ENCODE peak calls at places on chromosomes 12 and 14, in ten cellular contexts. One of them, this sample, is unnamed.

GRCh38 chr14:102901633-102902032 is 20.8 kb upstream of the AMN start:
- DNase-seq in GM23248: no peak
- DNase-seq in esophagus muscularis mucosa: no peak
- DNase-seq in fibroblast of lung: no peak
- DNase-seq in heart left ventricle: no peak
- DNase-seq in A549: no peak
- DNase-seq in CD8-positive, alpha-beta memory T cell: peak; percentile 25
- DNase-seq in PC-9: no peak
- DNase-seq in CD4-positive, alpha-beta T cell: no peak
- DNase-seq in lung: no peak
- DNase-seq in this sample: no peak

GRCh38 chr12:47017901-47018479 is 61.4 kb upstream of the PCED1B start:
- DNase-seq in CD4-positive, alpha-beta T cell: no peak
- DNase-seq in lung: no peak
- DNase-seq in A549: peak; percentile 22
- DNase-seq in fibroblast of lung: no peak
- DNase-seq in GM23248: peak; percentile 67
- DNase-seq in esophagus muscularis mucosa: no peak
- DNase-seq in PC-9: peak; percentile 79
- DNase-seq in CD8-positive, alpha-beta memory T cell: no peak
- DNase-seq in heart left ventricle: no peak
- DNase-seq in this sample: no peak

GRCh38 chr14:95107711-95108110 is 49.6 kb downstream of the DICER1 start:
- DNase-seq in heart left ventricle: no peak
- DNase-seq in esophagus muscularis mucosa: no peak
- DNase-seq in lung: no peak
- DNase-seq in CD8-positive, alpha-beta memory T cell: no peak
- DNase-seq in fibroblast of lung: no peak
- DNase-seq in PC-9: no peak
- DNase-seq in GM23248: no peak
- DNase-seq in CD4-positive, alpha-beta T cell: no peak
- DNase-seq in A549: no peak
- DNase-seq in this sample: no peak

GRCh38 chr12:23906329-23906728 is 43.1 kb downstream of the SOX5 start:
- DNase-seq in GM23248: peak; percentile 9
- DNase-seq in fibroblast of lung: peak; percentile 6
- DNase-seq in heart left ventricle: no peak
- DNase-seq in esophagus muscularis mucosa: no peak
- DNase-seq in PC-9: no peak
- DNase-seq in CD4-positive, alpha-beta T cell: no peak
- DNase-seq in A549: no peak
- DNase-seq in CD8-positive, alpha-beta memory T cell: no peak
- DNase-seq in lung: no peak
- DNase-seq in this sample: no peak

GRCh38 chr14:53295985-53296582 is 143.0 kb upstream of the DDHD1 start:
- DNase-seq in CD4-positive, alpha-beta T cell: no peak
- DNase-seq in heart left ventricle: no peak
- DNase-seq in PC-9: no peak
- DNase-seq in lung: no peak
- DNase-seq in A549: peak; percentile 9
- DNase-seq in CD8-positive, alpha-beta memory T cell: peak; percentile 19
- DNase-seq in fibroblast of lung: peak; percentile 69
- DNase-seq in GM23248: peak; percentile 52
- DNase-seq in esophagus muscularis mucosa: no peak
- DNase-seq in this sample: no peak

GRCh38 chr14:95480109-95480886 is 36.2 kb downstream of the SYNE3 start:
- DNase-seq in fibroblast of lung: peak; percentile 71
- DNase-seq in CD8-positive, alpha-beta memory T cell: no peak
- DNase-seq in CD4-positive, alpha-beta T cell: no peak
- DNase-seq in PC-9: no peak
- DNase-seq in heart left ventricle: peak; percentile 50
- DNase-seq in GM23248: peak; percentile 91
- DNase-seq in lung: peak; percentile 41
- DNase-seq in A549: no peak
- DNase-seq in esophagus muscularis mucosa: no peak
- DNase-seq in this sample: no peak

GRCh38 chr12:85029456-85029855 is 6.6 kb downstream of the TSPAN19 start:
- DNase-seq in lung: no peak
- DNase-seq in esophagus muscularis mucosa: no peak
- DNase-seq in CD8-positive, alpha-beta memory T cell: peak; percentile 5
- DNase-seq in GM23248: peak; percentile 72
- DNase-seq in PC-9: no peak
- DNase-seq in A549: peak; percentile 16
- DNase-seq in heart left ventricle: no peak
- DNase-seq in CD4-positive, alpha-beta T cell: no peak
- DNase-seq in fibroblast of lung: peak; percentile 59
- DNase-seq in this sample: no peak

GRCh38 chr14:90632451-90632850 is 183.8 kb downstream of the TTC7B start:
- DNase-seq in lung: no peak
- DNase-seq in heart left ventricle: no peak
- DNase-seq in CD8-positive, alpha-beta memory T cell: no peak
- DNase-seq in esophagus muscularis mucosa: no peak
- DNase-seq in GM23248: no peak
- DNase-seq in fibroblast of lung: no peak
- DNase-seq in PC-9: no peak
- DNase-seq in A549: no peak
- DNase-seq in CD4-positive, alpha-beta T cell: no peak
- DNase-seq in this sample: no peak

GRCh38 chr12:459430-460258 is at the start of gene B4GALNT3:
- DNase-seq in esophagus muscularis mucosa: no peak
- DNase-seq in CD8-positive, alpha-beta memory T cell: peak; percentile 26
- DNase-seq in CD4-positive, alpha-beta T cell: peak; percentile 44
- DNase-seq in GM23248: peak; percentile 62
- DNase-seq in PC-9: no peak
- DNase-seq in A549: peak; percentile 56
- DNase-seq in fibroblast of lung: no peak
- DNase-seq in lung: peak; percentile 71
- DNase-seq in heart left ventricle: peak; percentile 50
- DNase-seq in this sample: peak; percentile 83

GRCh38 chr12:84912191-84913142 is at the start of gene SLC6A15:
- DNase-seq in CD8-positive, alpha-beta memory T cell: no peak
- DNase-seq in A549: peak; percentile 53
- DNase-seq in esophagus muscularis mucosa: no peak
- DNase-seq in lung: no peak
- DNase-seq in PC-9: no peak
- DNase-seq in GM23248: peak; percentile 93
- DNase-seq in CD4-positive, alpha-beta T cell: no peak
- DNase-seq in fibroblast of lung: peak; percentile 93
- DNase-seq in heart left ventricle: peak; percentile 5
- DNase-seq in this sample: no peak

GRCh38 chr14:104387000-104387384 is 192.6 kb upstream of the C14orf180 start:
- DNase-seq in CD4-positive, alpha-beta T cell: peak; percentile 25
- DNase-seq in A549: no peak
- DNase-seq in heart left ventricle: no peak
- DNase-seq in GM23248: no peak
- DNase-seq in esophagus muscularis mucosa: no peak
- DNase-seq in CD8-positive, alpha-beta memory T cell: no peak
- DNase-seq in PC-9: no peak
- DNase-seq in fibroblast of lung: no peak
- DNase-seq in lung: no peak
- DNase-seq in this sample: no peak

GRCh38 chr12:52436000-52436827 is 2.0 kb upstream of the KRT75 start:
- DNase-seq in CD8-positive, alpha-beta memory T cell: no peak
- DNase-seq in fibroblast of lung: no peak
- DNase-seq in lung: no peak
- DNase-seq in GM23248: peak; percentile 56
- DNase-seq in A549: no peak
- DNase-seq in esophagus muscularis mucosa: no peak
- DNase-seq in CD4-positive, alpha-beta T cell: no peak
- DNase-seq in heart left ventricle: no peak
- DNase-seq in PC-9: peak; percentile 95
- DNase-seq in this sample: no peak

DNA sequence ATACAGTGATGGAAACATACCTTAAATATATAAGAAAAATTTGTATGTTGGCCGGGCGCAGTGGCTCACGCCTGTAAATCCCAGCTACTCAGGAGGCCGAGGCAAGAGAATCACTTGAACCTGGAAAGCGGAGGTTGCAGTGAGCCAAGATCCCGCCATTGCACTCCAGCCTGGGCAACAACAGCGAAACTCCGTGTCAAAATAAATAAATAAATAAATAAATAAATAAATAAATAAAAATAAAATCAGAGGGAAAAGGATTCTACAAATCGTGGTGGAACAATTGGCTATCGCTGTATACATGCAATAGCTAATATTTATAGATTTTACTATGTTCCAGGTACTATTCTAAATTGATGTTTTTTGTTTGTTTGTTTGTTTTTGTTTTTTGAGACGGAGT is 1.7 kb upstream of the ATF7 start:
- DNase-seq in esophagus muscularis mucosa: peak; percentile 79
- DNase-seq in PC-9: no peak
- DNase-seq in fibroblast of lung: no peak
- DNase-seq in CD4-positive, alpha-beta T cell: no peak
- DNase-seq in lung: no peak
- DNase-seq in CD8-positive, alpha-beta memory T cell: no peak
- DNase-seq in A549: no peak
- DNase-seq in heart left ventricle: no peak
- DNase-seq in GM23248: no peak
- DNase-seq in this sample: no peak
- H3K27ac ChIP-seq in esophagus muscularis mucosa: no peak overlapping the region
- H3K27ac ChIP-seq in PC-9: no peak overlapping the region
- H3K27ac ChIP-seq in fibroblast of lung: no peak overlapping the region
- H3K27ac ChIP-seq in CD4-positive, alpha-beta T cell: no peak overlapping the region
- H3K27ac ChIP-seq in lung: no peak overlapping the region
- H3K27ac ChIP-seq in CD8-positive, alpha-beta memory T cell: no peak overlapping the region
- H3K27ac ChIP-seq in A549: no peak overlapping the region
- H3K27ac ChIP-seq in heart left ventricle: no peak overlapping the region
- H3K27ac ChIP-seq in GM23248: no peak overlapping the region
- H3K27ac ChIP-seq in this sample: no peak overlapping the region

GRCh38 chr12:4278582-4278939 is 5.0 kb downstream of the CCND2 start:
- DNase-seq in fibroblast of lung: peak; percentile 41
- DNase-seq in A549: no peak
- DNase-seq in GM23248: no peak
- DNase-seq in lung: peak; percentile 84
- DNase-seq in PC-9: no peak
- DNase-seq in CD4-positive, alpha-beta T cell: no peak
- DNase-seq in CD8-positive, alpha-beta memory T cell: no peak
- DNase-seq in heart left ventricle: peak; percentile 64
- DNase-seq in esophagus muscularis mucosa: peak; percentile 92
- DNase-seq in this sample: no peak

GRCh38 chr12:4277205-4277543 is 3.6 kb downstream of the CCND2 start:
- DNase-seq in CD4-positive, alpha-beta T cell: no peak
- DNase-seq in A549: no peak
- DNase-seq in PC-9: no peak
- DNase-seq in CD8-positive, alpha-beta memory T cell: no peak
- DNase-seq in GM23248: no peak
- DNase-seq in lung: no peak
- DNase-seq in esophagus muscularis mucosa: no peak
- DNase-seq in fibroblast of lung: no peak
- DNase-seq in heart left ventricle: no peak
- DNase-seq in this sample: no peak

GRCh38 chr12:4279120-4279690 is 5.6 kb downstream of the CCND2 start:
- DNase-seq in fibroblast of lung: no peak
- DNase-seq in lung: no peak
- DNase-seq in heart left ventricle: no peak
- DNase-seq in CD4-positive, alpha-beta T cell: no peak
- DNase-seq in PC-9: no peak
- DNase-seq in GM23248: no peak
- DNase-seq in CD8-positive, alpha-beta memory T cell: no peak
- DNase-seq in A549: no peak
- DNase-seq in esophagus muscularis mucosa: peak; percentile 81
- DNase-seq in this sample: no peak

GRCh38 chr12:4276524-4277204 is 3.1 kb downstream of the CCND2 start:
- DNase-seq in heart left ventricle: peak; percentile 90
- DNase-seq in GM23248: peak; percentile 80
- DNase-seq in PC-9: peak; percentile 57
- DNase-seq in lung: peak; percentile 93
- DNase-seq in CD4-positive, alpha-beta T cell: peak; percentile 82
- DNase-seq in A549: peak; percentile 76
- DNase-seq in fibroblast of lung: peak; percentile 95
- DNase-seq in esophagus muscularis mucosa: peak; percentile 95
- DNase-seq in CD8-positive, alpha-beta memory T cell: peak; percentile 83
- DNase-seq in this sample: peak; percentile 77

GRCh38 chr12:4277856-4278581 is 4.5 kb downstream of the CCND2 start:
- DNase-seq in CD4-positive, alpha-beta T cell: no peak
- DNase-seq in GM23248: no peak
- DNase-seq in PC-9: no peak
- DNase-seq in lung: no peak
- DNase-seq in A549: no peak
- DNase-seq in esophagus muscularis mucosa: peak; percentile 57
- DNase-seq in heart left ventricle: peak; percentile 41
- DNase-seq in fibroblast of lung: no peak
- DNase-seq in CD8-positive, alpha-beta memory T cell: no peak
- DNase-seq in this sample: no peak
- H3K27ac ChIP-seq in CD4-positive, alpha-beta T cell: peak overlapping the region; percentile 29
- H3K27ac ChIP-seq in GM23248: no peak overlapping the region
- H3K27ac ChIP-seq in PC-9: no peak overlapping the region
- H3K27ac ChIP-seq in lung: peak overlapping the region; percentile 63
- H3K27ac ChIP-seq in A549: no peak overlapping the region
- H3K27ac ChIP-seq in esophagus muscularis mucosa: peak overlapping the region; percentile 40
- H3K27ac ChIP-seq in heart left ventricle: peak overlapping the region; percentile 92
- H3K27ac ChIP-seq in fibroblast of lung: no peak overlapping the region
- H3K27ac ChIP-seq in CD8-positive, alpha-beta memory T cell: no peak overlapping the region
- H3K27ac ChIP-seq in this sample: no peak overlapping the region

DNA sequence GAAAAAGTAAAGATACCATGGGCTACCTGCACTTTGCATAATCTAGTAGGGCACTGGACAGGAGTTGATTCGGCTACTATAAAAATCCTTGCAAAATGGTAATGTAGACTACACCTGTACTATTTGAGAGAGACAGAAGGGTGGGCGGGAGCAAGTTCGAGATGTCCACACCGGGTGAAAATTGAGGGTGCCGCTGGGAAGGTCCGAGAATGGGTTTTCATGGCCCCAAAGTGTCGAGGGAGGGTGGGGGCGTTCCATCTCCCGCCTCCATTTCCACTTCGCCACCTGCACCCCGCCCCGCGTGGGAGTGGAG is 648 bp downstream of the SNX6 start:
- DNase-seq in GM23248: no peak
- DNase-seq in heart left ventricle: no peak
- DNase-seq in fibroblast of lung: no peak
- DNase-seq in CD4-positive, alpha-beta T cell: no peak
- DNase-seq in PC-9: no peak
- DNase-seq in lung: no peak
- DNase-seq in CD8-positive, alpha-beta memory T cell: peak; percentile 5
- DNase-seq in A549: no peak
- DNase-seq in esophagus muscularis mucosa: no peak
- DNase-seq in this sample: no peak
- H3K27ac ChIP-seq in GM23248: peak overlapping the region; percentile 58
- H3K27ac ChIP-seq in heart left ventricle: peak overlapping the region; percentile 98
- H3K27ac ChIP-seq in fibroblast of lung: peak overlapping the region; percentile 94
- H3K27ac ChIP-seq in CD4-positive, alpha-beta T cell: peak overlapping the region; percentile 89
- H3K27ac ChIP-seq in PC-9: peak overlapping the region; percentile 34
- H3K27ac ChIP-seq in lung: peak overlapping the region; percentile 94
- H3K27ac ChIP-seq in CD8-positive, alpha-beta memory T cell: peak overlapping the region; percentile 95
- H3K27ac ChIP-seq in A549: peak overlapping the region; percentile 98
- H3K27ac ChIP-seq in esophagus muscularis mucosa: peak overlapping the region; percentile 95
- H3K27ac ChIP-seq in this sample: peak overlapping the region; percentile 98

GRCh38 chr12:56358836-56359532 is 923 bp downstream of the STAT2 start:
- DNase-seq in esophagus muscularis mucosa: no peak
- DNase-seq in CD8-positive, alpha-beta memory T cell: no peak
- DNase-seq in CD4-positive, alpha-beta T cell: no peak
- DNase-seq in fibroblast of lung: peak; percentile 89
- DNase-seq in GM23248: peak; percentile 90
- DNase-seq in A549: no peak
- DNase-seq in heart left ventricle: no peak
- DNase-seq in PC-9: peak; percentile 62
- DNase-seq in lung: no peak
- DNase-seq in this sample: no peak
- H3K27ac ChIP-seq in esophagus muscularis mucosa: peak overlapping the region; percentile 93
- H3K27ac ChIP-seq in CD8-positive, alpha-beta memory T cell: peak overlapping the region; percentile 91
- H3K27ac ChIP-seq in CD4-positive, alpha-beta T cell: no peak overlapping the region
- H3K27ac ChIP-seq in fibroblast of lung: peak overlapping the region; percentile 96
- H3K27ac ChIP-seq in GM23248: peak overlapping the region; percentile 81
- H3K27ac ChIP-seq in A549: peak overlapping the region; percentile 89
- H3K27ac ChIP-seq in heart left ventricle: peak overlapping the region; percentile 94
- H3K27ac ChIP-seq in PC-9: peak overlapping the region; percentile 61
- H3K27ac ChIP-seq in lung: peak overlapping the region; percentile 10
- H3K27ac ChIP-seq in this sample: peak overlapping the region; percentile 96